ENCODE peak calls at places on chromosomes 7 and 10, in six cellular contexts. One of them, this sample, is unnamed.

GRCh38 chr7:158281441-158281840 is 306.2 kb downstream of the PTPRN2 start:
- DNase-seq in mesenchymal stem cell: no peak
- DNase-seq in trophoblast cell: no peak
- DNase-seq in IMR-90: no peak
- DNase-seq in neuronal stem cell: no peak
- DNase-seq in H1: no peak
- DNase-seq in this sample: peak; percentile 14

GRCh38 chr10:16929067-16929466 is 111.8 kb upstream of the RSU1 start:
- DNase-seq in IMR-90: no peak
- DNase-seq in neuronal stem cell: no peak
- DNase-seq in H1: no peak
- DNase-seq in trophoblast cell: no peak
- DNase-seq in mesenchymal stem cell: no peak
- DNase-seq in this sample: no peak

GRCh38 chr10:124109261-124109660 is 15.9 kb upstream of the CHST15 start:
- DNase-seq in mesenchymal stem cell: no peak
- DNase-seq in trophoblast cell: no peak
- DNase-seq in IMR-90: no peak
- DNase-seq in neuronal stem cell: no peak
- DNase-seq in H1: no peak
- DNase-seq in this sample: no peak

GRCh38 chr10:128263891-128264688 is 137.9 kb upstream of the MKI67 start:
- DNase-seq in IMR-90: peak; percentile 25
- DNase-seq in H1: peak; percentile 27
- DNase-seq in trophoblast cell: peak; percentile 74
- DNase-seq in mesenchymal stem cell: peak; percentile 38
- DNase-seq in neuronal stem cell: peak; percentile 56
- DNase-seq in this sample: peak; percentile 77

GRCh38 chr10:83562381-83562780 is 576.9 kb upstream of the GHITM start:
- DNase-seq in IMR-90: no peak
- DNase-seq in mesenchymal stem cell: no peak
- DNase-seq in neuronal stem cell: no peak
- DNase-seq in H1: no peak
- DNase-seq in trophoblast cell: no peak
- DNase-seq in this sample: peak; percentile 41

GRCh38 chr10:130354976-130355795 is 219.0 kb downstream of the GLRX3 start:
- DNase-seq in trophoblast cell: no peak
- DNase-seq in mesenchymal stem cell: no peak
- DNase-seq in H1: no peak
- DNase-seq in IMR-90: no peak
- DNase-seq in neuronal stem cell: no peak
- DNase-seq in this sample: no peak

GRCh38 chr7:86222806-86223205 is 420.9 kb upstream of the GRM3 start:
- DNase-seq in trophoblast cell: no peak
- DNase-seq in H1: no peak
- DNase-seq in mesenchymal stem cell: no peak
- DNase-seq in IMR-90: no peak
- DNase-seq in neuronal stem cell: no peak
- DNase-seq in this sample: no peak

GRCh38 chr7:111424768-111425167 is 137.5 kb downstream of the IMMP2L start:
- DNase-seq in H1: no peak
- DNase-seq in IMR-90: peak; percentile 23
- DNase-seq in trophoblast cell: peak; percentile 38
- DNase-seq in mesenchymal stem cell: peak; percentile 40
- DNase-seq in neuronal stem cell: no peak
- DNase-seq in this sample: no peak

GRCh38 chr10:132921086-132921485 is 21.3 kb downstream of the CFAP46 start:
- DNase-seq in H1: no peak
- DNase-seq in neuronal stem cell: no peak
- DNase-seq in mesenchymal stem cell: no peak
- DNase-seq in IMR-90: no peak
- DNase-seq in trophoblast cell: no peak
- DNase-seq in this sample: no peak

GRCh38 chr10:72334832-72335393 is 19.8 kb downstream of the DNAJB12 start:
- DNase-seq in IMR-90: peak; percentile 79
- DNase-seq in trophoblast cell: no peak
- DNase-seq in neuronal stem cell: no peak
- DNase-seq in mesenchymal stem cell: peak; percentile 98
- DNase-seq in H1: no peak
- DNase-seq in this sample: peak; percentile 70

GRCh38 chr10:62815373-62816111 is 624 bp downstream of the EGR2 start:
- DNase-seq in mesenchymal stem cell: peak; percentile 41
- DNase-seq in IMR-90: no peak
- DNase-seq in neuronal stem cell: no peak
- DNase-seq in trophoblast cell: no peak
- DNase-seq in H1: no peak
- DNase-seq in this sample: peak; percentile 47

GRCh38 chr7:84379446-84379845 is 184.9 kb upstream of the SEMA3A start:
- DNase-seq in IMR-90: no peak
- DNase-seq in mesenchymal stem cell: no peak
- DNase-seq in trophoblast cell: no peak
- DNase-seq in neuronal stem cell: no peak
- DNase-seq in H1: no peak
- DNase-seq in this sample: no peak

GRCh38 chr7:84389242-84389641 is 194.7 kb upstream of the SEMA3A start:
- DNase-seq in neuronal stem cell: no peak
- DNase-seq in H1: no peak
- DNase-seq in mesenchymal stem cell: no peak
- DNase-seq in trophoblast cell: no peak
- DNase-seq in IMR-90: no peak
- DNase-seq in this sample: no peak

GRCh38 chr7:84384417-84384816 is 189.8 kb upstream of the SEMA3A start:
- DNase-seq in neuronal stem cell: no peak
- DNase-seq in mesenchymal stem cell: peak; percentile 18
- DNase-seq in H1: no peak
- DNase-seq in IMR-90: peak; percentile 46
- DNase-seq in trophoblast cell: no peak
- DNase-seq in this sample: no peak
- H4K91ac ChIP-seq in neuronal stem cell: no peak overlapping the region
- H4K91ac ChIP-seq in mesenchymal stem cell: no peak overlapping the region
- H4K91ac ChIP-seq in H1: no peak overlapping the region
- H4K91ac ChIP-seq in IMR-90: no peak overlapping the region
- H4K91ac ChIP-seq in trophoblast cell: no peak overlapping the region
- H4K91ac ChIP-seq in this sample: no peak overlapping the region

GRCh38 chr10:111989136-111990050 is 194.2 kb downstream of the GPAM start:
- DNase-seq in neuronal stem cell: no peak
- DNase-seq in H1: no peak
- DNase-seq in mesenchymal stem cell: no peak
- DNase-seq in trophoblast cell: no peak
- DNase-seq in IMR-90: no peak
- DNase-seq in this sample: no peak

GRCh38 chr10:111996103-111996502 is 187.5 kb downstream of the GPAM start:
- DNase-seq in mesenchymal stem cell: no peak
- DNase-seq in trophoblast cell: no peak
- DNase-seq in IMR-90: no peak
- DNase-seq in H1: no peak
- DNase-seq in neuronal stem cell: no peak
- DNase-seq in this sample: no peak

GRCh38 chr10:111990734-111991133 is 192.8 kb downstream of the GPAM start:
- DNase-seq in neuronal stem cell: no peak
- DNase-seq in H1: no peak
- DNase-seq in trophoblast cell: no peak
- DNase-seq in mesenchymal stem cell: no peak
- DNase-seq in IMR-90: no peak
- DNase-seq in this sample: no peak

GRCh38 chr10:111993872-111994426 is 189.6 kb downstream of the GPAM start:
- DNase-seq in mesenchymal stem cell: no peak
- DNase-seq in H1: no peak
- DNase-seq in trophoblast cell: no peak
- DNase-seq in neuronal stem cell: no peak
- DNase-seq in IMR-90: no peak
- DNase-seq in this sample: no peak

GRCh38 chr10:111993321-111993720 is 190.2 kb downstream of the GPAM start:
- DNase-seq in neuronal stem cell: no peak
- DNase-seq in trophoblast cell: no peak
- DNase-seq in IMR-90: no peak
- DNase-seq in mesenchymal stem cell: no peak
- DNase-seq in H1: no peak
- DNase-seq in this sample: no peak
- H2BK120ac ChIP-seq in neuronal stem cell: no peak overlapping the region
- H2BK120ac ChIP-seq in trophoblast cell: no peak overlapping the region
- H2BK120ac ChIP-seq in IMR-90: no peak overlapping the region
- H2BK120ac ChIP-seq in mesenchymal stem cell: no peak overlapping the region
- H2BK120ac ChIP-seq in H1: no peak overlapping the region
- H2BK120ac ChIP-seq in this sample: no peak overlapping the region

GRCh38 chr7:108122181-108122580 is 8.0 kb downstream of the LAMB4 start:
- DNase-seq in trophoblast cell: no peak
- DNase-seq in IMR-90: no peak
- DNase-seq in mesenchymal stem cell: no peak
- DNase-seq in neuronal stem cell: no peak
- DNase-seq in H1: no peak
- DNase-seq in this sample: no peak
- H3K18ac ChIP-seq in trophoblast cell: no peak overlapping the region
- H3K18ac ChIP-seq in IMR-90: no peak overlapping the region
- H3K18ac ChIP-seq in mesenchymal stem cell: no peak overlapping the region
- H3K18ac ChIP-seq in neuronal stem cell: no peak overlapping the region
- H3K18ac ChIP-seq in H1: no peak overlapping the region
- H3K18ac ChIP-seq in this sample: no peak overlapping the region

GRCh38 chr10:114281006-114281405 is 42.0 kb downstream of the VWA2 start:
- DNase-seq in neuronal stem cell: no peak
- DNase-seq in trophoblast cell: no peak
- DNase-seq in IMR-90: no peak
- DNase-seq in mesenchymal stem cell: no peak
- DNase-seq in H1: no peak
- DNase-seq in this sample: no peak

GRCh38 chr10:114282526-114282925 is 43.5 kb downstream of the VWA2 start:
- DNase-seq in mesenchymal stem cell: no peak
- DNase-seq in H1: no peak
- DNase-seq in neuronal stem cell: no peak
- DNase-seq in trophoblast cell: no peak
- DNase-seq in IMR-90: no peak
- DNase-seq in this sample: no peak

GRCh38 chr10:114283091-114283490 is 44.0 kb downstream of the VWA2 start:
- DNase-seq in mesenchymal stem cell: no peak
- DNase-seq in neuronal stem cell: no peak
- DNase-seq in IMR-90: no peak
- DNase-seq in trophoblast cell: no peak
- DNase-seq in H1: no peak
- DNase-seq in this sample: no peak

GRCh38 chr10:114279886-114280644 is 41.0 kb downstream of the VWA2 start:
- DNase-seq in IMR-90: no peak
- DNase-seq in H1: no peak
- DNase-seq in trophoblast cell: peak; percentile 4
- DNase-seq in neuronal stem cell: no peak
- DNase-seq in mesenchymal stem cell: no peak
- DNase-seq in this sample: no peak

DNA sequence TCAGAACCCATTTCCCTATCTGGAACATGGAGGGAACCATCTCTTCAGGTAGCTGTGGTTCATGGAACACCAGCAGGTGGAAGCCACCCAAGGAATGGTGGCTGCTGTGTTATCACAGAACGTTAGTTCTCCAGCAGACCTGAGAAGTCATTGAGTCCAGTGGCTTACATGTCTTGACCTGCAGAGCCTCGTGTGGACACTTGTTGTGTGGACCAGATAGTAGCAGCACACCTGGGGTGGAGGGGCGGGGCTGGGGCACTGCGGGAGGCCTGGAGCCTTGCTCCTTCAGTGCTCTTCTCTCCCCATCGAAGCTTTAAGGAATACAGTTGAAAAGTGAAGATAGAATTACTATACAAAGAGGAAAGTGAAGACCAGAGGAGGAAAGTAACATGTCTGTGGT is 42.4 kb downstream of the VWA2 start:
- DNase-seq in mesenchymal stem cell: no peak
- DNase-seq in trophoblast cell: no peak
- DNase-seq in neuronal stem cell: no peak
- DNase-seq in H1: no peak
- DNase-seq in IMR-90: no peak
- DNase-seq in this sample: no peak
- H4K91ac ChIP-seq in mesenchymal stem cell: no peak overlapping the region
- H4K91ac ChIP-seq in trophoblast cell: no peak overlapping the region
- H4K91ac ChIP-seq in neuronal stem cell: no peak overlapping the region
- H4K91ac ChIP-seq in H1: no peak overlapping the region
- H4K91ac ChIP-seq in IMR-90: no peak overlapping the region
- H4K91ac ChIP-seq in this sample: no peak overlapping the region

GRCh38 chr10:21494221-21495001 is 31.1 kb downstream of the SKIDA1 start:
- DNase-seq in IMR-90: no peak
- DNase-seq in trophoblast cell: no peak
- DNase-seq in mesenchymal stem cell: peak; percentile 41
- DNase-seq in neuronal stem cell: no peak
- DNase-seq in H1: no peak
- DNase-seq in this sample: peak; percentile 47

GRCh38 chr10:21495002-21495685 is 30.3 kb downstream of the SKIDA1 start:
- DNase-seq in H1: no peak
- DNase-seq in neuronal stem cell: no peak
- DNase-seq in mesenchymal stem cell: peak; percentile 45
- DNase-seq in trophoblast cell: no peak
- DNase-seq in IMR-90: peak; percentile 26
- DNase-seq in this sample: no peak

GRCh38 chr10:21495686-21496284 is 29.7 kb downstream of the SKIDA1 start:
- DNase-seq in neuronal stem cell: peak; percentile 94
- DNase-seq in H1: peak; percentile 85
- DNase-seq in IMR-90: peak; percentile 77
- DNase-seq in trophoblast cell: peak; percentile 93
- DNase-seq in mesenchymal stem cell: peak; percentile 86
- DNase-seq in this sample: peak; percentile 92

GRCh38 chr10:21496285-21497176 is 29.0 kb downstream of the SKIDA1 start:
- DNase-seq in neuronal stem cell: no peak
- DNase-seq in H1: no peak
- DNase-seq in trophoblast cell: no peak
- DNase-seq in IMR-90: peak; percentile 25
- DNase-seq in mesenchymal stem cell: peak; percentile 73
- DNase-seq in this sample: peak; percentile 62

DNA sequence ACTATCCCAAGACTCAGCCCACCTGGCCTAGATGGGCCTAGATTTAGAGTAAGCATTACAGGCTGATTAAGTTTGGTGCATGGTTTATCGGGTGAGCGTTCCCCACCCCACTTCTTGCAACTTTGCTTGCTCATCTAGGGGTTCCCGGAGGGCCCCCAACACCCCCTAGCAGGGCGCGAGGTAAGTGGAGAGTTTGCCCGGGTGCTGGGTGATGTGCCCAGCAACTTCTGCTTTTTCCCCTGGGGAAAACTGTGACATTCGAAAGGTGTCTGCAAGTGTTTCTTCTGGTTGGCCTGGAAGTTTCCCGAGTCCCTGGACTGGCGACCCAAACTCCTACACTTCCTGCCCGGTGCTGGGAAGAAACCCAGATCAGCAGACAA is 31.7 kb downstream of the SKIDA1 start:
- DNase-seq in trophoblast cell: no peak
- DNase-seq in IMR-90: no peak
- DNase-seq in neuronal stem cell: no peak
- DNase-seq in H1: no peak
- DNase-seq in mesenchymal stem cell: no peak
- DNase-seq in this sample: no peak
- H2BK120ac ChIP-seq in trophoblast cell: peak overlapping the region; percentile 86
- H2BK120ac ChIP-seq in IMR-90: no peak overlapping the region
- H2BK120ac ChIP-seq in neuronal stem cell: peak overlapping the region; percentile 74
- H2BK120ac ChIP-seq in H1: no peak overlapping the region
- H2BK120ac ChIP-seq in mesenchymal stem cell: no peak overlapping the region
- H2BK120ac ChIP-seq in this sample: no peak overlapping the region

This sample was measured in H9.